ENCODE peak calls at places on chromosomes 7 and 10, in five cellular contexts. One of them, this sample, is unnamed.
A peak's percentile ranks its signal among the peaks of the same experiment; 100 is the strongest.

GRCh38 chr7:19982841-19983835 is 209.7 kb upstream of the TMEM196 start:
- DNase-seq in activated T-cell treated with anti-CD3 and anti-CD28 coated beads for 48 hours: no peak
- DNase-seq in mammary epithelial cell: peak; percentile 45
- DNase-seq in GM04504: peak; percentile 61
- DNase-seq in Caco-2: peak; percentile 82
- DNase-seq in this sample: no peak

GRCh38 chr7:147298611-147299043 is 1182.0 kb downstream of the CNTNAP2 start:
- DNase-seq in activated T-cell treated with anti-CD3 and anti-CD28 coated beads for 48 hours: no peak
- DNase-seq in mammary epithelial cell: no peak
- DNase-seq in GM04504: no peak
- DNase-seq in Caco-2: no peak
- DNase-seq in this sample: no peak

GRCh38 chr7:101113860-101114259 is 13.0 kb upstream of the SERPINE1 start:
- DNase-seq in activated T-cell treated with anti-CD3 and anti-CD28 coated beads for 48 hours: no peak
- DNase-seq in mammary epithelial cell: no peak
- DNase-seq in GM04504: no peak
- DNase-seq in Caco-2: no peak
- DNase-seq in this sample: no peak

GRCh38 chr7:149495785-149496641 is 1.6 kb downstream of the ZNF746 start:
- DNase-seq in activated T-cell treated with anti-CD3 and anti-CD28 coated beads for 48 hours: no peak
- DNase-seq in mammary epithelial cell: peak; percentile 54
- DNase-seq in GM04504: peak; percentile 48
- DNase-seq in Caco-2: no peak
- DNase-seq in this sample: peak; percentile 93

GRCh38 chr10:57249615-57250281 is 888.7 kb upstream of the ZWINT start:
- DNase-seq in activated T-cell treated with anti-CD3 and anti-CD28 coated beads for 48 hours: no peak
- DNase-seq in mammary epithelial cell: no peak
- DNase-seq in GM04504: no peak
- DNase-seq in Caco-2: no peak
- DNase-seq in this sample: no peak

GRCh38 chr7:41005381-41005901 is 697.4 kb downstream of the INHBA start:
- DNase-seq in activated T-cell treated with anti-CD3 and anti-CD28 coated beads for 48 hours: no peak
- DNase-seq in mammary epithelial cell: peak; percentile 88
- DNase-seq in GM04504: peak; percentile 35
- DNase-seq in Caco-2: no peak
- DNase-seq in this sample: peak; percentile 71

GRCh38 chr10:5945561-5946418 is 31.6 kb downstream of the IL15RA start:
- DNase-seq in activated T-cell treated with anti-CD3 and anti-CD28 coated beads for 48 hours: no peak
- DNase-seq in mammary epithelial cell: peak; percentile 37
- DNase-seq in GM04504: peak; percentile 97
- DNase-seq in Caco-2: no peak
- DNase-seq in this sample: peak; percentile 61

GRCh38 chr7:75737856-75738603 is 711 bp downstream of the HIP1 start:
- DNase-seq in activated T-cell treated with anti-CD3 and anti-CD28 coated beads for 48 hours: no peak
- DNase-seq in mammary epithelial cell: no peak
- DNase-seq in GM04504: no peak
- DNase-seq in Caco-2: no peak
- DNase-seq in this sample: no peak

GRCh38 chr7:1864126-1864940 is 194.3 kb downstream of the ELFN1 start:
- DNase-seq in activated T-cell treated with anti-CD3 and anti-CD28 coated beads for 48 hours: no peak
- DNase-seq in mammary epithelial cell: no peak
- DNase-seq in GM04504: no peak
- DNase-seq in Caco-2: no peak
- DNase-seq in this sample: no peak

GRCh38 chr7:84042110-84042539 is 152.5 kb downstream of the SEMA3A start:
- DNase-seq in activated T-cell treated with anti-CD3 and anti-CD28 coated beads for 48 hours: no peak
- DNase-seq in mammary epithelial cell: peak; percentile 89
- DNase-seq in GM04504: peak; percentile 71
- DNase-seq in Caco-2: no peak
- DNase-seq in this sample: no peak

GRCh38 chr10:127207081-127207480 is 10.7 kb upstream of the INSYN2A start:
- DNase-seq in activated T-cell treated with anti-CD3 and anti-CD28 coated beads for 48 hours: no peak
- DNase-seq in mammary epithelial cell: no peak
- DNase-seq in GM04504: no peak
- DNase-seq in Caco-2: no peak
- DNase-seq in this sample: no peak

GRCh38 chr7:27549621-27550020 is 113.1 kb downstream of the HIBADH start:
- DNase-seq in activated T-cell treated with anti-CD3 and anti-CD28 coated beads for 48 hours: no peak
- DNase-seq in mammary epithelial cell: no peak
- DNase-seq in GM04504: no peak
- DNase-seq in Caco-2: no peak
- DNase-seq in this sample: no peak

GRCh38 chr7:16071246-16071857 is 350.0 kb downstream of the CRPPA start:
- DNase-seq in activated T-cell treated with anti-CD3 and anti-CD28 coated beads for 48 hours: no peak
- DNase-seq in mammary epithelial cell: peak; percentile 32
- DNase-seq in GM04504: peak; percentile 45
- DNase-seq in Caco-2: peak; percentile 64
- DNase-seq in this sample: no peak

GRCh38 chr10:16521311-16522016 is at the start of gene C1QL3:
- DNase-seq in activated T-cell treated with anti-CD3 and anti-CD28 coated beads for 48 hours: peak; percentile 14
- DNase-seq in mammary epithelial cell: peak; percentile 27
- DNase-seq in GM04504: no peak
- DNase-seq in Caco-2: no peak
- DNase-seq in this sample: no peak

GRCh38 chr7:137879357-137880158 is 32.8 kb upstream of the DGKI start:
- DNase-seq in activated T-cell treated with anti-CD3 and anti-CD28 coated beads for 48 hours: no peak
- DNase-seq in mammary epithelial cell: peak; percentile 74
- DNase-seq in GM04504: no peak
- DNase-seq in Caco-2: no peak
- DNase-seq in this sample: no peak

GRCh38 chr10:17003151-17003550 is 126.5 kb downstream of the CUBN start:
- DNase-seq in activated T-cell treated with anti-CD3 and anti-CD28 coated beads for 48 hours: peak; percentile 49
- DNase-seq in mammary epithelial cell: peak; percentile 75
- DNase-seq in GM04504: peak; percentile 89
- DNase-seq in Caco-2: no peak
- DNase-seq in this sample: no peak

GRCh38 chr7:130917669-130918128 is 183.7 kb upstream of the KLF14 start:
- DNase-seq in activated T-cell treated with anti-CD3 and anti-CD28 coated beads for 48 hours: no peak
- DNase-seq in mammary epithelial cell: no peak
- DNase-seq in GM04504: no peak
- DNase-seq in Caco-2: no peak
- DNase-seq in this sample: no peak

GRCh38 chr7:77699056-77699455 is 2.8 kb downstream of the RSBN1L start:
- DNase-seq in activated T-cell treated with anti-CD3 and anti-CD28 coated beads for 48 hours: no peak
- DNase-seq in mammary epithelial cell: peak; percentile 8
- DNase-seq in GM04504: no peak
- DNase-seq in Caco-2: no peak
- DNase-seq in this sample: no peak

GRCh38 chr10:3763852-3764625 is 21.0 kb downstream of the KLF6 start:
- DNase-seq in activated T-cell treated with anti-CD3 and anti-CD28 coated beads for 48 hours: no peak
- DNase-seq in mammary epithelial cell: peak; percentile 95
- DNase-seq in GM04504: no peak
- DNase-seq in Caco-2: no peak
- DNase-seq in this sample: peak; percentile 34

GRCh38 chr7:127896683-127897082 is 134.6 kb downstream of the LRRC4 start:
- DNase-seq in activated T-cell treated with anti-CD3 and anti-CD28 coated beads for 48 hours: no peak
- DNase-seq in mammary epithelial cell: no peak
- DNase-seq in GM04504: no peak
- DNase-seq in Caco-2: no peak
- DNase-seq in this sample: no peak

GRCh38 chr7:149310113-149310836 is 48.3 kb downstream of the ZNF783 start:
- DNase-seq in activated T-cell treated with anti-CD3 and anti-CD28 coated beads for 48 hours: no peak
- DNase-seq in mammary epithelial cell: peak; percentile 85
- DNase-seq in GM04504: peak; percentile 55
- DNase-seq in Caco-2: peak; percentile 56
- DNase-seq in this sample: no peak

GRCh38 chr7:77409005-77409738 is 7.0 kb downstream of the GSAP start:
- DNase-seq in activated T-cell treated with anti-CD3 and anti-CD28 coated beads for 48 hours: no peak
- DNase-seq in mammary epithelial cell: peak; percentile 74
- DNase-seq in GM04504: no peak
- DNase-seq in Caco-2: no peak
- DNase-seq in this sample: no peak

GRCh38 chr7:12638851-12639467 is 48.5 kb upstream of the ARL4A start:
- DNase-seq in activated T-cell treated with anti-CD3 and anti-CD28 coated beads for 48 hours: no peak
- DNase-seq in mammary epithelial cell: peak; percentile 32
- DNase-seq in GM04504: peak; percentile 15
- DNase-seq in Caco-2: peak; percentile 27
- DNase-seq in this sample: no peak

GRCh38 chr7:2520808-2521146 is 1.2 kb downstream of the LFNG start:
- DNase-seq in activated T-cell treated with anti-CD3 and anti-CD28 coated beads for 48 hours: no peak
- DNase-seq in mammary epithelial cell: no peak
- DNase-seq in GM04504: no peak
- DNase-seq in Caco-2: no peak
- DNase-seq in this sample: no peak

GRCh38 chr7:90999989-91000979 is 263.9 kb upstream of the FZD1 start:
- DNase-seq in activated T-cell treated with anti-CD3 and anti-CD28 coated beads for 48 hours: no peak
- DNase-seq in mammary epithelial cell: peak; percentile 10
- DNase-seq in GM04504: peak; percentile 30
- DNase-seq in Caco-2: no peak
- DNase-seq in this sample: no peak

GRCh38 chr10:68871105-68871711 is 29.9 kb upstream of the DDX50 start:
- DNase-seq in activated T-cell treated with anti-CD3 and anti-CD28 coated beads for 48 hours: no peak
- DNase-seq in mammary epithelial cell: no peak
- DNase-seq in GM04504: peak; percentile 17
- DNase-seq in Caco-2: no peak
- DNase-seq in this sample: no peak

GRCh38 chr10:29239569-29240472 is 49.0 kb upstream of the LYZL1 start:
- DNase-seq in activated T-cell treated with anti-CD3 and anti-CD28 coated beads for 48 hours: no peak
- DNase-seq in mammary epithelial cell: no peak
- DNase-seq in GM04504: no peak
- DNase-seq in Caco-2: peak; percentile 78
- DNase-seq in this sample: no peak

GRCh38 chr7:151756076-151756731 is 120.7 kb downstream of the PRKAG2 start:
- DNase-seq in activated T-cell treated with anti-CD3 and anti-CD28 coated beads for 48 hours: peak; percentile 52
- DNase-seq in mammary epithelial cell: peak; percentile 40
- DNase-seq in GM04504: no peak
- DNase-seq in Caco-2: no peak
- DNase-seq in this sample: no peak

GRCh38 chr10:97427571-97428179 is 1.7 kb downstream of the PGAM1 start:
- DNase-seq in activated T-cell treated with anti-CD3 and anti-CD28 coated beads for 48 hours: no peak
- DNase-seq in mammary epithelial cell: peak; percentile 44
- DNase-seq in GM04504: no peak
- DNase-seq in Caco-2: peak; percentile 71
- DNase-seq in this sample: no peak

This sample was measured in lower leg skin.